ENCODE peak calls at places on chromosomes 5 and 9, in seven cellular contexts. G is CD8-positive, alpha-beta memory T cell; N is GDM1; M is GM10248; T is stimulated activated CD4-positive, alpha-beta T cell treated with anti-CD3 and anti-CD28 coated beads, TNF-alpha, amount 100 ng/mL, for 4 hours; F is fibroblast of lung; O is LoVo. V is an unnamed sample.

GRCh38 chr5:1217596-1218206 is 7.5 kb upstream of the SLC6A18 start:
- DNase-seq in F (no peak), N (no peak), O (no peak), G (no peak), T (no peak), M (no peak), V (no peak)

GRCh38 chr9:137286980-137287383 is 9.5 kb downstream of the TOR4A start:
- DNase-seq in F (peak), N (no peak), M (peak), O (peak), T (no peak), G (no peak), V (no peak)

GRCh38 chr5:169970911-169971436 is 9.3 kb downstream of the INSYN2B start:
- DNase-seq in G (no peak), O (peak), F (peak), M (no peak), T (no peak), N (no peak), V (peak)

GRCh38 chr9:136539427-136540412 is 6.1 kb downstream of the NOTCH1 start:
- DNase-seq in M (peak), N (peak), G (peak), F (peak), O (no peak), T (peak), V (peak)

GRCh38 chr5:17374157-17374556 is 123.9 kb upstream of the TAF11L2 start:
- DNase-seq in M (no peak), T (no peak), F (peak), O (no peak), G (no peak), N (no peak), V (no peak)

GRCh38 chr9:78958887-78959286 is 612.9 kb upstream of the TLE4 start:
- DNase-seq in G (no peak), O (no peak), N (no peak), M (no peak), F (no peak), T (no peak), V (no peak)

GRCh38 chr9:72579880-72580570 is 58.6 kb downstream of the TMC1 start:
- DNase-seq in O (peak), F (peak), T (no peak), N (no peak), G (no peak), M (no peak), V (no peak)

GRCh38 chr5:175750476-175751080 is 92.7 kb downstream of the HRH2 start:
- DNase-seq in O (no peak), M (no peak), N (no peak), F (no peak), G (no peak), T (no peak), V (no peak)

GRCh38 chr5:179243333-179243732 is 101.9 kb downstream of the ADAMTS2 start:
- DNase-seq in F (peak), O (no peak), T (no peak), N (no peak), G (no peak), M (no peak), V (peak)

GRCh38 chr5:95379133-95379532 is 12.0 kb upstream of the FAM81B start:
- DNase-seq in O (no peak), F (no peak), T (no peak), G (no peak), M (no peak), N (no peak), V (no peak)

GRCh38 chr9:35673132-35673997 is at the start of gene CA9:
- DNase-seq in T (no peak), G (no peak), N (no peak), F (no peak), O (no peak), M (no peak), V (no peak)

GRCh38 chr9:106799146-106799545 is 63.8 kb upstream of the ZNF462 start:
- DNase-seq in O (no peak), G (no peak), T (no peak), N (no peak), M (no peak), F (peak), V (no peak)

GRCh38 chr5:152532714-152533113 is 127.6 kb upstream of the NMUR2 start:
- DNase-seq in O (peak), M (peak), G (no peak), T (no peak), F (peak), N (no peak), V (no peak)

GRCh38 chr5:75046366-75047142 is 5.8 kb downstream of the GCNT4 start:
- DNase-seq in M (no peak), G (no peak), O (no peak), N (no peak), F (no peak), T (no peak), V (no peak)

GRCh38 chr9:98502976-98503325 is 205.8 kb downstream of the GABBR2 start:
- DNase-seq in G (no peak), M (no peak), O (no peak), T (no peak), F (peak), N (no peak), V (no peak)

GRCh38 chr5:54254482-54255198 is 55.7 kb downstream of the ARL15 start:
- DNase-seq in G (no peak), F (peak), O (no peak), M (no peak), N (no peak), T (no peak), V (no peak)

GRCh38 chr9:124016152-124017063 is 4.8 kb downstream of the LHX2 start:
- DNase-seq in N (no peak), G (no peak), M (peak), F (no peak), T (no peak), O (no peak), V (no peak)

GRCh38 chr9:74783408-74783807 is 104.3 kb downstream of the TRPM6 start:
- DNase-seq in O (peak), T (no peak), G (no peak), F (peak), N (no peak), M (no peak), V (no peak)

GRCh38 chr5:96431376-96432244 is 1.4 kb downstream of the PCSK1 start:
- DNase-seq in M (peak), N (no peak), F (peak), O (no peak), G (no peak), T (no peak), V (no peak)

GRCh38 chr9:131885144-131885609 is 145.3 kb upstream of the RAPGEF1 start:
- DNase-seq in T (no peak), G (no peak), M (no peak), O (no peak), N (no peak), F (no peak), V (no peak)

GRCh38 chr5:140118294-140118936 is 4.5 kb downstream of the PURA start:
- DNase-seq in M (no peak), O (no peak), G (no peak), T (no peak), F (no peak), N (no peak), V (no peak)

GRCh38 chr9:88791105-88791805 is 200.0 kb upstream of the S1PR3 start:
- DNase-seq in M (no peak), T (no peak), N (no peak), O (no peak), G (no peak), F (peak), V (no peak)

GRCh38 chr5:135437796-135438560 is 9.2 kb downstream of the DCANP1 start:
- DNase-seq in N (no peak), T (no peak), M (no peak), O (peak), G (no peak), F (peak), V (peak)

GRCh38 chr5:58987193-58987592 is 404.3 kb downstream of the RAB3C start:
- DNase-seq in M (no peak), F (no peak), G (no peak), O (no peak), N (no peak), T (no peak), V (no peak)

GRCh38 chr9:127215266-127216209 is 49.0 kb upstream of the GARNL3 start:
- DNase-seq in N (no peak), G (no peak), O (no peak), M (no peak), T (no peak), F (no peak), V (peak)

GRCh38 chr5:160092519-160092918 is 26.7 kb downstream of the PWWP2A start:
- DNase-seq in M (no peak), F (no peak), O (no peak), G (no peak), T (no peak), N (no peak), V (no peak)

GRCh38 chr9:966936-967335 is 9.5 kb upstream of the DMRT3 start:
- DNase-seq in T (no peak), N (no peak), M (no peak), G (no peak), O (no peak), F (no peak), V (no peak)

GRCh38 chr5:127936439-127936972 is 147.1 kb upstream of the SLC12A2 start:
- DNase-seq in N (no peak), T (no peak), O (no peak), G (peak), M (peak), F (no peak), V (no peak)

GRCh38 chr5:8943301-8943700 is 602.6 kb downstream of the SEMA5A start:
- DNase-seq in O (no peak), M (no peak), G (no peak), T (no peak), N (no peak), F (peak), V (no peak)

GRCh38 chr9:122095010-122095767 is 2.1 kb upstream of the TTLL11 start:
- DNase-seq in F (peak), T (peak), N (peak), O (peak), G (peak), M (peak), V (no peak)

GRCh38 chr5:153147891-153148623 is 342.4 kb upstream of the GRIA1 start:
- DNase-seq in G (no peak), F (peak), O (peak), T (no peak), N (no peak), M (peak), V (no peak)

GRCh38 chr9:91100878-91101450 is 260.8 kb downstream of the AUH start:
- DNase-seq in F (no peak), T (no peak), N (no peak), M (no peak), G (no peak), O (no peak), V (no peak)

GRCh38 chr5:132747064-132747692 is at the start of gene CCNI2:
- DNase-seq in G (peak), F (no peak), N (no peak), O (peak), T (peak), M (peak), V (peak)

GRCh38 chr9:94665606-94666005 is 26.3 kb upstream of the FBP1 start:
- DNase-seq in F (no peak), M (no peak), O (no peak), N (no peak), G (no peak), T (no peak), V (no peak)

GRCh38 chr9:8876303-8876702 is 1076.7 kb upstream of the DMAC1 start:
- DNase-seq in T (no peak), G (no peak), M (no peak), F (no peak), O (no peak), N (no peak), V (no peak)